ENCODE peak calls at places on chromosomes 1 and 21, in eight cellular contexts. M, C, V, Z, W, E, A and T are unnamed samples.
A peak's percentile ranks its signal among the peaks of the same experiment; 100 is the strongest.

GRCh38 chr1:46530311-46530710 is 21.1 kb downstream of the KNCN start:
- DNase-seq in E (no peak), C (no peak), V (no peak), M (no peak), Z (no peak), A (no peak), W (no peak), T (no peak)

GRCh38 chr1:62235576-62235975 is 40.9 kb downstream of the L1TD1 start:
- DNase-seq in V (no peak), A (no peak), E (no peak), C (no peak), Z (no peak), W (no peak), M (no peak), T (no peak)

GRCh38 chr1:20719261-20719660 is 1.5 kb upstream of the KIF17 start:
- DNase-seq in M (no peak), C (no peak), V (no peak), W (no peak), Z (peak; percentile 5), A (no peak), E (no peak), T (no peak)

GRCh38 chr1:53769184-53769583 is 30.2 kb upstream of the GLIS1 start:
- DNase-seq in C (no peak), A (no peak), M (no peak), E (no peak), Z (no peak), V (no peak), W (no peak), T (no peak)

GRCh38 chr21:38266732-38267131 is 9.9 kb downstream of the KCNJ15 start:
- DNase-seq in V (no peak), E (no peak), W (no peak), Z (no peak), C (no peak), A (no peak), M (no peak), T (no peak)

GRCh38 chr1:50265790-50266314 is 157.1 kb downstream of the ELAVL4 start:
- DNase-seq in A (no peak), E (peak; percentile 55), V (peak; percentile 41), W (no peak), Z (peak; percentile 61), C (no peak), M (no peak), T (no peak)

GRCh38 chr1:147585640-147586383 is 44.5 kb downstream of the BCL9 start:
- DNase-seq in M (no peak), A (no peak), V (no peak), E (no peak), C (no peak), Z (no peak), W (no peak), T (no peak)

GRCh38 chr21:43916691-43917514 is 51.9 kb downstream of the AGPAT3 start:
- DNase-seq in C (no peak), M (no peak), V (no peak), E (peak; percentile 13), W (no peak), A (no peak), Z (no peak), T (no peak)

GRCh38 chr21:36707763-36708511 is 9.0 kb downstream of the SIM2 start:
- DNase-seq in Z (no peak), A (no peak), V (no peak), E (no peak), W (no peak), C (no peak), M (no peak), T (peak; percentile 15)

GRCh38 chr1:224058303-224058702 is 55.6 kb upstream of the FBXO28 start:
- DNase-seq in Z (no peak), M (no peak), A (no peak), V (no peak), W (no peak), C (no peak), E (no peak), T (no peak)

GRCh38 chr1:29789221-29789909 is 553.0 kb downstream of the PTPRU start:
- DNase-seq in M (no peak), A (no peak), W (no peak), C (no peak), Z (no peak), V (no peak), E (no peak), T (no peak)

GRCh38 chr21:34042735-34043134 is 30.6 kb upstream of the MRPS6 start:
- DNase-seq in C (no peak), V (no peak), A (no peak), Z (no peak), E (no peak), W (no peak), M (no peak), T (no peak)

GRCh38 chr21:34043333-34043732 is 30.0 kb upstream of the MRPS6 start:
- DNase-seq in Z (no peak), M (no peak), V (no peak), W (no peak), E (no peak), A (no peak), C (no peak), T (no peak)

GRCh38 chr21:34037446-34037845 is 35.9 kb upstream of the MRPS6 start:
- DNase-seq in E (peak; percentile 35), M (no peak), V (no peak), W (no peak), C (no peak), Z (no peak), A (no peak), T (no peak)

GRCh38 chr21:34037009-34037408 is 36.4 kb upstream of the MRPS6 start:
- DNase-seq in A (no peak), C (no peak), E (no peak), W (no peak), V (no peak), M (no peak), Z (no peak), T (no peak)

DNA sequence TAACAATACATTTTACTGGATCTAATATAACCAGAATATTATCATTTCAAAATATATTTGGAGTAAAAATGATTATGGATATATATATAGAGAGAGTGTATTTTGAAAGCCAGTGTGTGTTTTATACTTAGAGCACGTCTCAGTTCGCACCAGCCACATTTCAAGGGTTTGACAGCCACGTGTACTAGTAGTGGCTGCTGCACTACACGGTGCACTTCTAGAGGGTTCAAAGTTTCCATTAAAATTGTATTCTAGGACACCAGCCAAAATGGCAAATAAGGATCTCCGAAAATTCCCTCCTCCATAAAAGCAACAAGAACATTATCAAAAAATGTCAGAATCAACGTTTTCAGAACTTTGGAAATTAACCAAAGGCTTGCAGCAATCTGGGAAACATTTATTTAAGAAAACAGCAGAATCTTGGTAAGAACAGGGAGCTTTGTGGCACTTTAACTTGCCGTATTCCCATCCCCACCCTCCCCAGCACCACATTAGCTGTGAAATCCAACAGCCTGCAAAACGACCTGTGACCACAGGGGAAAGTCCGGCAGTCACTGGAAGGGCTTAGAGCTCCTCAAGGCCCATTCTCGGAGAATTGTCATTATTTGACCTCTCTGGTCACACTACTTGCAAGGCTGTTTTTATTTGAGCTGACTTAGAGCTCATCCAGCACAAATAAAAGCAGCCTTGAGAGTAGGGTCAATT is 33.5 kb upstream of the MRPS6 start:
- DNase-seq in Z (no peak), W (no peak), V (no peak), E (no peak), C (no peak), M (no peak), A (no peak), T (no peak)
- H3K27me3 ChIP-seq in Z (no peaks in the 10 kb centered on the region), W (no peaks in the 10 kb centered on the region), V (no peaks in the 10 kb centered on the region), E (no peaks in the 10 kb centered on the region), C (peaks cover 6% of the 10 kb centered on the region), M (no peaks in the 10 kb centered on the region), A (no peaks in the 10 kb centered on the region), T (no peaks in the 10 kb centered on the region)

GRCh38 chr1:115761601-115762302 is 6.8 kb downstream of the CASQ2 start:
- DNase-seq in A (no peak), V (no peak), C (no peak), M (no peak), E (peak; percentile 36), W (no peak), Z (no peak), T (no peak)

GRCh38 chr1:115767403-115767802 is 1.1 kb downstream of the CASQ2 start:
- DNase-seq in V (peak; percentile 35), A (no peak), M (no peak), W (peak; percentile 33), C (no peak), Z (no peak), E (no peak), T (no peak)

GRCh38 chr1:115765091-115765490 is 3.4 kb downstream of the CASQ2 start:
- DNase-seq in V (no peak), C (no peak), E (no peak), A (no peak), Z (no peak), W (no peak), M (no peak), T (no peak)

GRCh38 chr1:115762792-115763191 is 5.7 kb downstream of the CASQ2 start:
- DNase-seq in W (no peak), Z (no peak), V (no peak), M (no peak), A (no peak), E (no peak), C (no peak), T (no peak)

GRCh38 chr1:115764541-115764940 is 4.0 kb downstream of the CASQ2 start:
- DNase-seq in V (no peak), Z (no peak), A (peak; percentile 57), E (peak; percentile 62), M (no peak), C (peak; percentile 58), W (no peak), T (no peak)
- TF ChIP-seq CTCF in V (peak; percentile 27), Z (no peak), A (peak; percentile 50), E (peak; percentile 60), M (peak; percentile 27), C (no peak), W (peak; percentile 32), T (no peak)

DNA sequence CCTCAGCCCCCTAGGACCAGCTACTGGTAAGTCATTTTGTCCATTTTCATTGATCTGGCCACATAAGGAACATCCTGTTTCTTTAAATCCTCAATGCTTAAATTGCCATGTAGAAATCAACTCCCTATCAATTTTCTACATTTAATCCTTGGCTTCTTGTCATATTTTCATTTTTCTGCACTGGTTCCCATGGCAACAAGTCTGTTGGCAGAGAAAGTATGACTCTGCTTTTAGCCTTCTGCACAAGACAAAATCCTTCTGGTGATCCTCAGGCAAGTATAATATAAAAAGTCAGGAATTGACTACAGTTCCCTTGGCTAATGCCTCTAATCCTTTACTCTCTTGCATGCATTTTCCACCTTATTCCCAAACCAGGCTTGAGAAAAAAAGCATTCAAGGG is 65.0 kb downstream of the LRRC40 start:
- DNase-seq in V (no peak), E (peak; percentile 86), Z (no peak), C (no peak), W (peak; percentile 19), A (no peak), M (no peak), T (no peak)
- H3K4me3 ChIP-seq in V (no peak overlapping the region), E (no peak overlapping the region), Z (no peak overlapping the region), C (no peak overlapping the region), W (no peak overlapping the region), A (no peak overlapping the region), M (no peak overlapping the region), T (no peak overlapping the region)

GRCh38 chr1:151853411-151853930 is at the start of gene THEM5:
- DNase-seq in E (no peak), A (no peak), M (no peak), Z (no peak), C (no peak), V (no peak), W (no peak), T (no peak)
- H3K27me3 ChIP-seq in E (no peaks in the 10 kb centered on the region), A (no peaks in the 10 kb centered on the region), M (no peaks in the 10 kb centered on the region), Z (no peaks in the 10 kb centered on the region), C (peaks cover 40% of the 10 kb centered on the region), V (no peaks in the 10 kb centered on the region), W (no peaks in the 10 kb centered on the region), T (no peaks in the 10 kb centered on the region)